ENCODE peak calls at places on chromosomes 6 and 20, in five cellular contexts. One of them, this sample, is unnamed.

GRCh38 chr6:139468178-139468577 is 93.7 kb upstream of the CITED2 start:
- DNase-seq in left ventricle myocardium inferior: no peak
- DNase-seq in AG09319: no peak
- DNase-seq in effector CD4-positive, alpha-beta T cell: no peak
- DNase-seq in HTR-8/SVneo: no peak
- DNase-seq in this sample: no peak

GRCh38 chr6:47631248-47632196 is 66.9 kb upstream of the ADGRF4 start:
- DNase-seq in AG09319: no peak
- DNase-seq in left ventricle myocardium inferior: no peak
- DNase-seq in HTR-8/SVneo: peak
- DNase-seq in effector CD4-positive, alpha-beta T cell: no peak
- DNase-seq in this sample: peak

GRCh38 chr20:24993337-24994185 is 1.0 kb upstream of the APMAP start:
- DNase-seq in HTR-8/SVneo: peak
- DNase-seq in left ventricle myocardium inferior: no peak
- DNase-seq in effector CD4-positive, alpha-beta T cell: no peak
- DNase-seq in AG09319: peak
- DNase-seq in this sample: peak

GRCh38 chr6:52417675-52418111 is 2.4 kb upstream of the EFHC1 start:
- DNase-seq in effector CD4-positive, alpha-beta T cell: no peak
- DNase-seq in AG09319: peak
- DNase-seq in HTR-8/SVneo: no peak
- DNase-seq in left ventricle myocardium inferior: no peak
- DNase-seq in this sample: peak

GRCh38 chr6:100664274-100665040 is 199.7 kb upstream of the SIM1 start:
- DNase-seq in effector CD4-positive, alpha-beta T cell: no peak
- DNase-seq in left ventricle myocardium inferior: no peak
- DNase-seq in HTR-8/SVneo: no peak
- DNase-seq in AG09319: peak
- DNase-seq in this sample: peak

GRCh38 chr6:25485820-25486559 is 166.0 kb upstream of the SCGN start:
- DNase-seq in HTR-8/SVneo: no peak
- DNase-seq in effector CD4-positive, alpha-beta T cell: no peak
- DNase-seq in AG09319: no peak
- DNase-seq in left ventricle myocardium inferior: peak
- DNase-seq in this sample: peak

GRCh38 chr6:27297857-27298730 is 14.0 kb downstream of the POM121L2 start:
- DNase-seq in left ventricle myocardium inferior: no peak
- DNase-seq in HTR-8/SVneo: no peak
- DNase-seq in AG09319: no peak
- DNase-seq in effector CD4-positive, alpha-beta T cell: no peak
- DNase-seq in this sample: peak

GRCh38 chr20:10387686-10388085 is 46.3 kb downstream of the MKKS start:
- DNase-seq in left ventricle myocardium inferior: no peak
- DNase-seq in HTR-8/SVneo: no peak
- DNase-seq in effector CD4-positive, alpha-beta T cell: no peak
- DNase-seq in AG09319: no peak
- DNase-seq in this sample: no peak

GRCh38 chr6:117326396-117326795 is 61.0 kb downstream of the VGLL2 start:
- DNase-seq in effector CD4-positive, alpha-beta T cell: no peak
- DNase-seq in HTR-8/SVneo: no peak
- DNase-seq in left ventricle myocardium inferior: no peak
- DNase-seq in AG09319: no peak
- DNase-seq in this sample: peak

GRCh38 chr20:24337074-24337473 is 132.4 kb upstream of the SYNDIG1 start:
- DNase-seq in HTR-8/SVneo: no peak
- DNase-seq in AG09319: no peak
- DNase-seq in left ventricle myocardium inferior: no peak
- DNase-seq in effector CD4-positive, alpha-beta T cell: no peak
- DNase-seq in this sample: no peak

GRCh38 chr6:38262609-38263008 is 377.1 kb downstream of the BTBD9 start:
- DNase-seq in AG09319: peak
- DNase-seq in HTR-8/SVneo: no peak
- DNase-seq in effector CD4-positive, alpha-beta T cell: no peak
- DNase-seq in left ventricle myocardium inferior: no peak
- DNase-seq in this sample: no peak

GRCh38 chr20:48227381-48227780 is 442.1 kb upstream of the SULF2 start:
- DNase-seq in AG09319: no peak
- DNase-seq in HTR-8/SVneo: no peak
- DNase-seq in left ventricle myocardium inferior: no peak
- DNase-seq in effector CD4-positive, alpha-beta T cell: no peak
- DNase-seq in this sample: no peak

GRCh38 chr6:133286765-133287164 is 45.6 kb downstream of the EYA4 start:
- DNase-seq in effector CD4-positive, alpha-beta T cell: no peak
- DNase-seq in AG09319: no peak
- DNase-seq in left ventricle myocardium inferior: no peak
- DNase-seq in HTR-8/SVneo: no peak
- DNase-seq in this sample: peak

GRCh38 chr20:31838646-31839292 is 6.6 kb downstream of the FOXS1 start:
- DNase-seq in HTR-8/SVneo: no peak
- DNase-seq in AG09319: no peak
- DNase-seq in left ventricle myocardium inferior: no peak
- DNase-seq in effector CD4-positive, alpha-beta T cell: no peak
- DNase-seq in this sample: no peak

GRCh38 chr6:144252289-144252688 is 32.8 kb upstream of the UTRN start:
- DNase-seq in effector CD4-positive, alpha-beta T cell: no peak
- DNase-seq in AG09319: no peak
- DNase-seq in left ventricle myocardium inferior: no peak
- DNase-seq in HTR-8/SVneo: no peak
- DNase-seq in this sample: no peak

GRCh38 chr6:160960839-160961238 is 30.7 kb upstream of the MAP3K4 start:
- DNase-seq in AG09319: no peak
- DNase-seq in HTR-8/SVneo: no peak
- DNase-seq in effector CD4-positive, alpha-beta T cell: no peak
- DNase-seq in left ventricle myocardium inferior: no peak
- DNase-seq in this sample: no peak

GRCh38 chr6:44237813-44238433 is 9.0 kb upstream of the HSP90AB1 start:
- DNase-seq in AG09319: no peak
- DNase-seq in effector CD4-positive, alpha-beta T cell: peak
- DNase-seq in HTR-8/SVneo: peak
- DNase-seq in left ventricle myocardium inferior: peak
- DNase-seq in this sample: peak

GRCh38 chr6:27672113-27672799 is 199.4 kb upstream of the ZNF184 start:
- DNase-seq in effector CD4-positive, alpha-beta T cell: no peak
- DNase-seq in left ventricle myocardium inferior: no peak
- DNase-seq in HTR-8/SVneo: peak
- DNase-seq in AG09319: no peak
- DNase-seq in this sample: peak

GRCh38 chr6:82022614-82023102 is 224.9 kb downstream of the IBTK start:
- DNase-seq in HTR-8/SVneo: peak
- DNase-seq in effector CD4-positive, alpha-beta T cell: no peak
- DNase-seq in AG09319: no peak
- DNase-seq in left ventricle myocardium inferior: no peak
- DNase-seq in this sample: no peak

GRCh38 chr20:61222699-61223098 is 29.4 kb upstream of the CDH4 start:
- DNase-seq in AG09319: no peak
- DNase-seq in left ventricle myocardium inferior: no peak
- DNase-seq in HTR-8/SVneo: no peak
- DNase-seq in effector CD4-positive, alpha-beta T cell: no peak
- DNase-seq in this sample: no peak

GRCh38 chr6:139679516-139680179 is 305.2 kb upstream of the CITED2 start:
- DNase-seq in effector CD4-positive, alpha-beta T cell: no peak
- DNase-seq in AG09319: peak
- DNase-seq in left ventricle myocardium inferior: no peak
- DNase-seq in HTR-8/SVneo: no peak
- DNase-seq in this sample: no peak

GRCh38 chr6:31797607-31798006 is 2.1 kb upstream of the VARS1 start:
- DNase-seq in left ventricle myocardium inferior: peak
- DNase-seq in effector CD4-positive, alpha-beta T cell: peak
- DNase-seq in AG09319: no peak
- DNase-seq in HTR-8/SVneo: no peak
- DNase-seq in this sample: no peak

GRCh38 chr6:157314705-157315321 is 8.5 kb downstream of the TMEM242 start:
- DNase-seq in left ventricle myocardium inferior: no peak
- DNase-seq in HTR-8/SVneo: peak
- DNase-seq in effector CD4-positive, alpha-beta T cell: peak
- DNase-seq in AG09319: peak
- DNase-seq in this sample: no peak

GRCh38 chr6:134303903-134304302 is 14.0 kb downstream of the SGK1 start:
- DNase-seq in effector CD4-positive, alpha-beta T cell: no peak
- DNase-seq in left ventricle myocardium inferior: no peak
- DNase-seq in AG09319: no peak
- DNase-seq in HTR-8/SVneo: no peak
- DNase-seq in this sample: no peak

GRCh38 chr6:73121421-73121993 is 103.8 kb downstream of the KHDC1L start:
- DNase-seq in left ventricle myocardium inferior: no peak
- DNase-seq in AG09319: no peak
- DNase-seq in effector CD4-positive, alpha-beta T cell: no peak
- DNase-seq in HTR-8/SVneo: no peak
- DNase-seq in this sample: peak

GRCh38 chr6:54768542-54768941 is 78.0 kb upstream of the FAM83B start:
- DNase-seq in left ventricle myocardium inferior: no peak
- DNase-seq in effector CD4-positive, alpha-beta T cell: no peak
- DNase-seq in AG09319: no peak
- DNase-seq in HTR-8/SVneo: no peak
- DNase-seq in this sample: no peak

GRCh38 chr6:137692308-137692707 is 174.8 kb upstream of the TNFAIP3 start:
- DNase-seq in left ventricle myocardium inferior: no peak
- DNase-seq in effector CD4-positive, alpha-beta T cell: no peak
- DNase-seq in HTR-8/SVneo: no peak
- DNase-seq in AG09319: no peak
- DNase-seq in this sample: no peak

GRCh38 chr6:106128981-106129761 is 43.0 kb downstream of the PRDM1 start:
- DNase-seq in left ventricle myocardium inferior: no peak
- DNase-seq in HTR-8/SVneo: peak
- DNase-seq in AG09319: peak
- DNase-seq in effector CD4-positive, alpha-beta T cell: no peak
- DNase-seq in this sample: no peak

This sample was measured in NCI-H82.